ENCODE peak calls at places on chromosomes 4 and X, in seven cellular contexts. Z, B, M, U, Y, Q and X are unnamed samples.

GRCh38 chrX:72245461-72246089 is 6.7 kb upstream of the ERCC6L start:
- DNase-seq in M (peak; percentile 36), Q (peak; percentile 31), U (peak; percentile 50), B (peak; percentile 61), Y (peak; percentile 35), Z (peak; percentile 32), X (peak; percentile 62)

GRCh38 chr4:184262901-184263300 is 45.2 kb upstream of the ENPP6 start:
- DNase-seq in M (peak; percentile 16), U (no peak), Z (no peak), Q (no peak), B (no peak), Y (no peak), X (no peak)

GRCh38 chr4:2334826-2335728 is 73.2 kb upstream of the MXD4 start:
- DNase-seq in Y (no peak), M (no peak), U (no peak), B (no peak), Q (no peak), Z (no peak), X (peak; percentile 3)

GRCh38 chr4:73661646-73662119 is 41.4 kb upstream of the RASSF6 start:
- DNase-seq in Q (no peak), B (no peak), Z (no peak), Y (no peak), U (no peak), M (peak; percentile 100), X (no peak)

GRCh38 chr4:119656986-119657635 is 28.5 kb upstream of the PDE5A start:
- DNase-seq in B (no peak), U (no peak), Q (no peak), Y (no peak), M (peak; percentile 93), Z (no peak), X (no peak)

GRCh38 chrX:80335062-80335830 is 85.0 kb upstream of the TENT5D start:
- DNase-seq in M (no peak), Z (no peak), U (no peak), Y (no peak), B (no peak), Q (no peak), X (peak; percentile 70)

GRCh38 chrX:41922125-41922521 is 1.2 kb downstream of the CASK start:
- DNase-seq in B (no peak), U (no peak), Y (no peak), M (peak; percentile 39), Z (no peak), Q (peak; percentile 20), X (peak; percentile 2)

GRCh38 chr4:38028556-38028955 is 68.4 kb downstream of the PTTG2 start:
- DNase-seq in Y (no peak), Q (no peak), U (no peak), Z (no peak), M (peak; percentile 39), B (no peak), X (no peak)

GRCh38 chrX:139554367-139554766 is 23.8 kb downstream of the F9 start:
- DNase-seq in B (no peak), Q (peak; percentile 56), M (no peak), Z (no peak), U (peak; percentile 17), Y (no peak), X (no peak)

GRCh38 chr4:180455226-180455625 is 1788.0 kb upstream of the TENM3 start:
- DNase-seq in Y (no peak), M (no peak), Z (no peak), B (no peak), U (no peak), Q (no peak), X (no peak)

GRCh38 chr4:180449395-180449956 is 1793.7 kb upstream of the TENM3 start:
- DNase-seq in Q (peak; percentile 55), B (peak; percentile 51), M (peak; percentile 51), Z (no peak), U (peak; percentile 28), Y (peak; percentile 26), X (peak; percentile 49)
- TF ChIP-seq CTCF in Q (peak; percentile 85), B (peak; percentile 59), M (no peak), Z (no peak), U (peak; percentile 35), Y (peak; percentile 88), X (peak; percentile 66)

GRCh38 chrX:104566921-104567501 is 1.0 kb downstream of the IL1RAPL2 start:
- DNase-seq in Y (no peak), B (peak; percentile 35), Q (no peak), Z (no peak), M (no peak), U (no peak), X (peak; percentile 14)

GRCh38 chrX:104564335-104564734 is 1.7 kb upstream of the IL1RAPL2 start:
- DNase-seq in U (no peak), B (no peak), Y (no peak), M (no peak), Z (no peak), Q (no peak), X (no peak)

GRCh38 chrX:104564921-104565703 is 887 bp upstream of the IL1RAPL2 start:
- DNase-seq in M (no peak), Y (no peak), Z (no peak), B (no peak), U (no peak), Q (no peak), X (no peak)

GRCh38 chrX:104567506-104567905 is 1.5 kb downstream of the IL1RAPL2 start:
- DNase-seq in Z (no peak), M (no peak), U (no peak), Y (no peak), B (no peak), Q (no peak), X (no peak)

DNA sequence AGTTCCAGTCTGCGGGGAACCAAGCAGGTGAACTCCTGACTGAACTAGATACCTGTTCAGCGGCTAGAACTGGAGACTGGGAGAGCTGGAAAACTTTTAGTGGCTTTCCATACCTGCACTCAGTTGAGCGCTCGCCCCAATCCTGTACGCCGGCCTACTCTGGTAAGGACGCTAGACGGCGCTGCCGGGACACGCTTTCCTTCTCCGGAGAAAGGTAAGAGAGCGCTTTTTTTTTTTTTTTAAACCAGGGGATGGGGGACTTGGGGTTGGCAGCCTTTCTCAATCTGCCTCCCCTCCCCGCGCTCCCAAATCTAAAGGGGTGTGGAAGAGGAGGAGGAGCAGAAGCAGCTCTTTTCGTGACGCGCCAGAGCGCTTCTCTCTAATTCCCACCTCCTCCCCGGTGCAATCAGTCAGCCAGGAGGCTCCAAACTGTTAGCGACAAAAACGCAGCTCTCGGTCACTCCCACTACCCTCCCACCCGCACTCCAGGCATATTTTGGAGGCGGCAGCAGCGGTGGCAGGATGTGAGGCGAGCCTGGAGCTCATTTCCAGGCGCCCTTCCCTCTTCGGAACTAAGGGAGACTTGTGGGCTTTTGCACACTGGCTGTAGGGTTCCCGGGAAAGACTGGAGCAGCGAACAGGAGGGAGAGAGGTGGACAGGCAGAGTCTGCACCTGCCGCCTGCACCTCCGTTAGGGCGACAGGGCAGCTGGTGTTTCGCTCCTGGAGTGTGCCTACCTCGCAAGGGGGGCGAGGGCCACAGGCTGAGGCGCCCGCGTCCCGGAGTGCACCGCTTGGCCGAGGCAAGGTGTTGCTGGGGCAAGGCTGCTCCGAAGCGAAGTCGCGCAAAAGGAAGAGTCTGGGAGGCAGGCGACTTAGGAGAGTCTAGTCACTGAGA is at the start of gene IL1RAPL2:
- DNase-seq in U (peak; percentile 43), Q (no peak), Y (no peak), Z (no peak), B (peak; percentile 68), M (peak; percentile 19), X (peak; percentile 56)
- TF ChIP-seq CTCF in U (peak; percentile 33), Q (no peak), Y (peak; percentile 15), Z (peak; percentile 59), B (peak; percentile 55), M (peak; percentile 15), X (peak; percentile 22)

GRCh38 chr4:121150003-121150402 is 14.1 kb downstream of the TNIP3 start:
- DNase-seq in Q (no peak), B (no peak), M (peak; percentile 79), Y (no peak), Z (no peak), U (no peak), X (no peak)

GRCh38 chr4:121150486-121150885 is 13.6 kb downstream of the TNIP3 start:
- DNase-seq in B (no peak), Y (no peak), M (no peak), Q (no peak), U (no peak), Z (no peak), X (no peak)

GRCh38 chr4:121148621-121149020 is 15.5 kb downstream of the TNIP3 start:
- DNase-seq in Y (no peak), B (no peak), Z (no peak), M (no peak), U (no peak), Q (no peak), X (no peak)

GRCh38 chr4:121146530-121146929 is 17.6 kb downstream of the TNIP3 start:
- DNase-seq in U (no peak), Y (no peak), B (no peak), M (peak; percentile 91), Q (no peak), Z (no peak), X (no peak)

GRCh38 chr4:121147923-121148443 is 16.1 kb downstream of the TNIP3 start:
- DNase-seq in M (peak; percentile 64), Y (no peak), U (no peak), Q (no peak), B (no peak), Z (peak; percentile 69), X (no peak)
- TF ChIP-seq CTCF in M (no peak), Y (no peak), U (no peak), Q (no peak), B (no peak), Z (no peak), X (no peak)

GRCh38 chr4:87506974-87507701 is 22.0 kb downstream of the SPARCL1 start:
- DNase-seq in Q (no peak), U (no peak), Z (no peak), M (peak; percentile 95), B (no peak), Y (no peak), X (no peak)
- TF ChIP-seq CTCF in Q (no peak), U (no peak), Z (no peak), M (no peak), B (no peak), Y (no peak), X (no peak)

GRCh38 chr4:6475492-6476020 is 3.1 kb upstream of the PPP2R2C start:
- DNase-seq in U (no peak), Z (no peak), M (no peak), Y (no peak), B (no peak), Q (no peak), X (no peak)

GRCh38 chr4:6474705-6475457 is 2.5 kb upstream of the PPP2R2C start:
- DNase-seq in U (no peak), Y (no peak), M (no peak), Z (no peak), B (no peak), Q (no peak), X (no peak)

GRCh38 chr4:6472387-6473263 is at the start of gene PPP2R2C:
- DNase-seq in Q (no peak), M (no peak), Z (no peak), B (peak; percentile 65), Y (no peak), U (peak; percentile 46), X (no peak)

GRCh38 chr4:6473264-6474052 is 1.0 kb upstream of the PPP2R2C start:
- DNase-seq in Z (no peak), Y (no peak), B (no peak), U (peak; percentile 27), Q (no peak), M (no peak), X (no peak)

DNA sequence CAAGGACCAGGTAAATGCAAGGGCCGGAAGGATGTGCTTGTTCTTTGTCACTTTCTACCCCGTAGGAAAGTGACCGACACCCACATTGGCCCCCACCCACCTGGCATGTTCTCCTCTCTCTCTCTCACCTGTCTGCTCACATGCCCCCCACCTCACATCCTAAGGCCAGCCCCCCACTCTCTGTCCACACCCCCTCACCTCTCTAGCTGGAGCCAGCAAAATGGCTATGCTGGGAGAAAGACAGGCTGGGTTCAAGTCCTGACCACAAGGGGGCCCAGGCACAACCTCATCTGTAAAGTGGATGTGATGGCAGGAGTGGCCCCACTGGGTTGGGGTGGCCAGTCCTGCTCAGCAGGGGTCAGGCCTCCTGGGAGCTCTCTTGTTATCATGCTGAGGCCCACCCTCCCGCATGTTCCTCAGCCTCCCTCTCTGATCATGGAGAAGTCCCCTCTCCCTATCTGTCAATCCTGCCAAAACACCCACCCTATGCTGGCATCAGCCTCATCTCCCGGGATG is 1.7 kb upstream of the PPP2R2C start:
- DNase-seq in Y (no peak), U (no peak), Z (no peak), Q (no peak), B (no peak), M (no peak), X (peak; percentile 45)
- TF ChIP-seq CTCF in Y (peak; percentile 31), U (no peak), Z (peak; percentile 39), Q (peak; percentile 45), B (no peak), M (no peak), X (peak; percentile 61)